ENCODE peak calls at places on chromosomes 3 and 15, in seven cellular contexts. U, H, I, D, Z, T and X are unnamed samples.

GRCh38 chr3:177199206-177199765 is 2.0 kb upstream of the TBL1XR1 start:
- DNase-seq in T (no peak), U (no peak), H (no peak), D (no peak), I (no peak), Z (no peak), X (no peak)

GRCh38 chr3:11514191-11514770 is 129.4 kb downstream of the VGLL4 start:
- DNase-seq in I (peak), H (no peak), Z (no peak), D (peak), T (no peak), U (no peak), X (peak)

GRCh38 chr3:24493951-24494615 is 567 bp downstream of the THRB start:
- DNase-seq in U (peak), H (peak), I (peak), D (peak), Z (no peak), T (no peak), X (peak)

GRCh38 chr3:45554001-45554691 is 40.4 kb upstream of the LIMD1 start:
- DNase-seq in I (no peak), U (no peak), D (no peak), T (no peak), H (peak), Z (peak), X (no peak)

GRCh38 chr15:64681424-64682024 is 93.9 kb downstream of the RBPMS2 start:
- DNase-seq in Z (peak), D (peak), T (peak), I (peak), H (peak), U (peak), X (peak)

GRCh38 chr3:129952956-129953355 is 21.6 kb upstream of the TRH start:
- DNase-seq in T (no peak), H (no peak), D (no peak), U (no peak), Z (no peak), I (no peak), X (no peak)

GRCh38 chr3:9884555-9885165 is 4.6 kb upstream of the CIDEC start:
- DNase-seq in Z (no peak), U (no peak), H (no peak), D (peak), T (peak), I (peak), X (peak)

GRCh38 chr15:68789041-68789920 is 31.4 kb downstream of the ANP32A start:
- DNase-seq in I (no peak), D (no peak), T (no peak), Z (no peak), H (no peak), U (no peak), X (no peak)

GRCh38 chr15:80855206-80855605 is 76.0 kb downstream of the CEMIP start:
- DNase-seq in I (no peak), U (no peak), T (no peak), Z (no peak), D (no peak), H (no peak), X (no peak)

GRCh38 chr3:183907176-183907575 is 22.5 kb upstream of the PARL start:
- DNase-seq in U (no peak), H (peak), T (no peak), Z (no peak), D (no peak), I (no peak), X (no peak)

GRCh38 chr3:169505577-169506155 is 157.8 kb downstream of the MECOM start:
- DNase-seq in Z (peak), U (no peak), I (no peak), H (peak), T (peak), D (no peak), X (peak)

GRCh38 chr3:3714572-3714971 is 84.7 kb upstream of the LRRN1 start:
- DNase-seq in D (no peak), I (no peak), H (peak), U (no peak), Z (peak), T (no peak), X (no peak)

GRCh38 chr15:29944925-29945324 is 122.7 kb upstream of the TJP1 start:
- DNase-seq in U (no peak), I (peak), Z (no peak), D (no peak), H (no peak), T (no peak), X (no peak)

GRCh38 chr15:29942548-29942947 is 120.3 kb upstream of the TJP1 start:
- DNase-seq in Z (no peak), T (no peak), H (no peak), D (no peak), U (no peak), I (no peak), X (no peak)

GRCh38 chr15:29938701-29939340 is 116.6 kb upstream of the TJP1 start:
- DNase-seq in I (no peak), D (no peak), Z (peak), H (peak), T (no peak), U (no peak), X (peak)

GRCh38 chr15:29939404-29939803 is 117.1 kb upstream of the TJP1 start:
- DNase-seq in H (no peak), D (no peak), T (no peak), U (no peak), Z (no peak), I (peak), X (peak)

DNA sequence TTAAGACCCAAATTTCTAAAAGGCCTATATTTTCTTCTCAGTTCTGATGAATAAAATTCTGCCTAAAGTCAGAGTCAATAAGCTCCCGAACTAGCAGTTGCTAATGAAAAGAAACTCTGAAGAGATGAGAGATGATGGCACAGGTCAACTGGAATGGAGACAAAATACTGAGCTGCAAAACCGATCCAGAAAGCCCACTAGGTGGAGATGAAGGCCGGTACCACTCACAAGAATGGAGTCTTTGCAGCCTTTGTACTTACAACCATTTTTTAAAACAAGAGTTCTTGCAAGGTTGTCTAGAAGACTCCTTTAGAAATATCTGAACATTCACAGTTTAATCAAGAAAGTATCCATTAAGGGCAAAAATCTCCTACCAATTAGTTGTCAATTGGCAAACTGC is 119.9 kb upstream of the TJP1 start:
- DNase-seq in Z (no peak), U (peak), T (no peak), I (peak), D (no peak), H (peak), X (peak)
- TF ChIP-seq EZH2phosphoT487 in Z (no peak), U (no peak), T (no peak), I (no peak), D (no peak), H (no peak), X (no peak)

GRCh38 chr3:109224333-109224732 is 87.8 kb downstream of the C3orf85 start:
- DNase-seq in D (peak), Z (no peak), T (peak), U (no peak), H (peak), I (no peak), X (peak)
- TF ChIP-seq EZH2phosphoT487 in D (no peak), Z (no peak), T (no peak), U (no peak), H (no peak), I (no peak), X (no peak)

DNA sequence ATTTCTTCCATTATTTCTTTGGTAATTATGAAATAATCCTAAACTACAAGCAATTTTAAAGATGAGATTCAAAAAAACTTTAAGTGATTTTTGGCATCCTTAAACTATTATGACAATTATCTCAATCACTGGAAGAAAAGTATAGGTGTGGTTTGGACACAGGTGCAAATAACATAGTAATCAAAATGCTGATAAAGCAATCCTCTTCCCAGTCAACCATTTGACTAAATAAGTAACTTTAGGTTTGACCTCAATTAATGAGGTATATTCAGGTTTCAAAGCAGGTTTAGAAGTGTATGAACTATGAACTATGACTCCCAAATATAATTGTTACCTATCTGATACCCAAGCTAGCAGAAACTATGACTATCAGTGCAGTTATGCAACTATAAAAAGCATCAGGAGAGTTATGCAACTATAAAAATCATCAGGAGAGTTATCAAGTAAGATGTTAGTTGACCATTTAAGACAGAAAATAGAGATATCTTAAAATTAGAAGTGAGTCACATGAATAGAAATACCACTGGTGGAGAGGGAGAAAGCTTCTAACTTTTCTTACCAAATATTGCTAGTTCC is 8.9 kb upstream of the CNTN3 start:
- DNase-seq in D (no peak), H (no peak), T (no peak), I (peak), U (no peak), Z (no peak), X (no peak)
- TF ChIP-seq EZH2phosphoT487 in D (no peak), H (no peak), T (no peak), I (no peak), U (no peak), Z (no peak), X (no peak)

DNA sequence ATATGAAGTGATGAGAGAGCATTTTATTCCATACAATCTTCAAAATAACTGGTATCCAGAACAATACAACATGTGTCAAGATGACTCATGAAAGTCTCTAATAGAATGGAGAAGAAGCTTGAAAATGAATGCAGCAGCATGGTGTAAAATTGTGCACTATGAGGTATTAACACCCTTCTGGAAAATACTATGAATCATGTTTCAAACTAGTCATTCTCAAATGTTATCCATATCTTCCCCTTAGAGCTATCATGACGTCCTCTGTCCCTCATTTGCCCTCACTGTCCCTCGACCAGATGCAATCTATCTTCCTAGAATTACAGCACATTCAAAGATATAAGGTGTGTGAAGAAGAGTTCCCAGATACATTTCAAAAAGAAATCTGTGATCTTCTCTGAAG is 198.2 kb downstream of the NECTIN3 start:
- DNase-seq in H (no peak), Z (no peak), D (no peak), T (no peak), I (peak), U (no peak), X (no peak)
- TF ChIP-seq EZH2phosphoT487 in H (no peak), Z (no peak), D (no peak), T (no peak), I (no peak), U (no peak), X (no peak)

DNA sequence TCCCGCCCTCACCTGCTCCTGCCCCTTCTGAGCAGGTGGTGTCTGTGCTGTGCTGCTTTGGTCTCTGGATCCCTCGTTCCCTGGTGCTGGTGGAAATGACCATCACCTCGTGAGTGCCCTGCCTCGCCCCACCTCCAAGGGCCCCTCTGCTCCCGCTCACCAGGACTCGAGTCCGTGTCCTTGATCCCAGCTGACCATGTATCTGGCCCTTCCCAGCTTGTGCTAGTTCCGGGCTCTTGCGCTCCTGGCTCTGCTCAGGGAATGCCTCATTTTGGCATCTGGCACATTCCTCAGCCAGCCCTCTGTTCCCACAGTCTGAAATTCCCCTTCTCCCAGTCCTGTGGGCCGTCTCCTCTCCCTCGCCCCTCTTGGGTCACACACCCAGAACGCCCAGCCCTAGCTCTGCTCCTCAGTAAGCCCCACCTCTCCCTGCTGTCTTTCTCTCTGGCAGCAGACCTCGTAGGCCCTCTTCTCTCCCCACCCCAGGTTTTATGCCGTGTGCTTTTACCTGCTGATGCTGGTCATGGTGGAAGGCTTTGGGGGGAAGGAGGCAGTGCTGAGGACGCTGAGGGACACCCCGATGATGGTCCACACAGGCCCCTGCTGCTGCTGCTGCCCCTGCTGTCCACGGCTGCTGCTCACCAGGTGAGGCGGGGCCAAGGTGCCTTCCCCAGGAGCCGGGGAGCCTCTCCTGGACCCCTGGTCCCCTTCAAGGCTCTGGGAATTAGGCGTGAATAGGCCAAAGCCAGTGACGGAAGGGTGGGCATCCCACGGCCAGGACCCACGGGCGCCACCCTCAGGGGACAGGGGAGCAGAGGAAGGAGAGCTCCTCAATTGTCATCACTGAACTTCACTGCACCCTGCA is 11.5 kb downstream of the SLC51A start:
- DNase-seq in I (peak), H (peak), D (peak), T (no peak), U (no peak), Z (no peak), X (no peak)
- TF ChIP-seq EZH2phosphoT487 in I (no peak), H (no peak), D (no peak), T (no peak), U (no peak), Z (no peak), X (no peak)

DNA sequence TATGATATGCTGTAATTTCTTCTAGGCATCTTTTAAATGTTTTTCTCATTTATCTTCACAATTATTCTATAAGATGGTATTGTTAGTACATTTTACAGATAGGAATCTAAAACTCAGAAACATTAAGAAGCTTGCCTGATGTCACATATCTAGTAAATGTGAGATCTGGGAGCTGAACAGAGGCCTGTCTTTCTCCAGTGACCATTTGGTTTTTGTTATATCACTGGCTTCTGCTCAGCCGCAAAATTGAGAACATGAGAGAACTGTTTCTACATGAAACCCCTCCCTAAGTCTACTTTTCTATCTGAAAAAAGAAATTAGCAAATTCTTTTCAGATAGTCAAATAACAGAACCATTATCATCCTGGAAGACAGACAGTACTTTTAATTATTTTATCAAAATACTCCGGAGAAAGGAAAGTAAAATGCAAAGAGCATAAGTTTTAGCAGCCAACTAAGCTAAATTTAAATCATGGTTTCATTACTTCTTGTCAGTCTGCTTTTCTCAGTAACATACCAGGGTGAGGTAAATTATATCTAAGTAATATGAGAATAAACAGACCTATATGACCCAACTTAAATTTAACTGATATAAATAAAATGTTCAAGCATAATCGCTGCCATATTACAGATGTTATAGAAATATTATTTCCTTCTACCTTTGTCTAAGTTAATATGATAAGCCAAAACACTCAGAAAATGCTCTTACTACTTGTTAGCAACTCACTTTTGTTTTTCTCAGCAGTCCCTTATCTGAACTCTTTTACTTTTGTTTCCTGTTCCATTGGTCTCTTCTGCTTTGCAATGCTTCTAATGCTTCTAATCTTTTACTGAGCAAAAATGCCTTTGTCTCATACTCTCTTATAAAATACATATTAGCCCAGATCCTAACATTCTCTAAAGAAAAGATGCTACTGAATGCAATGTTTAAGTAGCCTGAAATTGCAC is 68.0 kb upstream of the MBNL1 start:
- DNase-seq in T (no peak), D (no peak), H (no peak), U (no peak), I (no peak), Z (peak), X (no peak)
- TF ChIP-seq EZH2phosphoT487 in T (no peak), D (no peak), H (no peak), U (no peak), I (no peak), Z (no peak), X (no peak)

DNA sequence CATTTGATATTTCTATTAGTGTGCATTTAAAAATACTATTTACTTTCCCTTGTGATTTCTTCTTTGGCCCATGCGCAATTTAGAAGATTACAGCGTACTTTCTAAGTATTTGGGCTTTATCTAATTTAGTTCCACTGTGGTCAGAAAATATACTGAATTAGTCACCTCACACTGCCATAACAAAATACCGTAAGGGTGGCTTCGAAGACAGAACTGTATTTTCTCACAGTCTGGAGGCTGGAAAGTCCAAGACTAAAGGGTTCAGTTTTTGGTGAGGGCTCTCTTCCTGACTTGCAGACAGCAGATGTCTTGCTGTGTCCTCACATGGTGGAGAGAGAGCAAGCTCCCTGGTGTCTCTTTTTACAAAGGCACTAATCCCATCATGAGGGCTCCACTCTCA is 286.2 kb downstream of the ADAMTSL3 start:
- DNase-seq in H (no peak), D (no peak), Z (no peak), I (no peak), U (no peak), T (no peak), X (no peak)
- TF ChIP-seq EZH2phosphoT487 in H (no peak), D (no peak), Z (no peak), I (no peak), U (no peak), T (no peak), X (no peak)

GRCh38 chr3:106339551-106339950 is 470.7 kb upstream of the CBLB start:
- DNase-seq in U (no peak), T (no peak), Z (no peak), H (no peak), D (no peak), I (peak), X (peak)
- TF ChIP-seq EZH2phosphoT487 in U (no peak), T (no peak), Z (no peak), H (no peak), D (no peak), I (no peak), X (no peak)